ENCODE peak calls at places on chromosomes 5 and 9, in six cellular contexts. One of them, this sample, is unnamed.
A peak's percentile ranks its signal among the peaks of the same experiment; 100 is the strongest.

GRCh38 chr9:123399803-123400378 is 43.9 kb downstream of the CRB2 start:
- DNase-seq in NCI-H1048: no peak
- DNase-seq in MM.1S: no peak
- DNase-seq in SK-MEL-5: peak; percentile 57
- DNase-seq in GM12865: peak; percentile 28
- DNase-seq in activated gamma-delta T cell: no peak
- DNase-seq in this sample: no peak

GRCh38 chr9:98502311-98502975 is 206.3 kb downstream of the GABBR2 start:
- DNase-seq in NCI-H1048: no peak
- DNase-seq in MM.1S: no peak
- DNase-seq in SK-MEL-5: no peak
- DNase-seq in GM12865: no peak
- DNase-seq in activated gamma-delta T cell: no peak
- DNase-seq in this sample: no peak

GRCh38 chr9:125747765-125748510 is 765 bp downstream of the PBX3 start:
- DNase-seq in NCI-H1048: no peak
- DNase-seq in MM.1S: peak; percentile 50
- DNase-seq in SK-MEL-5: peak; percentile 13
- DNase-seq in GM12865: peak; percentile 56
- DNase-seq in activated gamma-delta T cell: peak; percentile 28
- DNase-seq in this sample: peak; percentile 70

GRCh38 chr9:116152390-116152789 is 1.2 kb upstream of the PAPPA start:
- DNase-seq in NCI-H1048: no peak
- DNase-seq in MM.1S: peak; percentile 29
- DNase-seq in SK-MEL-5: peak; percentile 52
- DNase-seq in GM12865: no peak
- DNase-seq in activated gamma-delta T cell: no peak
- DNase-seq in this sample: no peak

GRCh38 chr5:77958642-77959315 is 182.6 kb upstream of the TBCA start:
- DNase-seq in NCI-H1048: no peak
- DNase-seq in MM.1S: no peak
- DNase-seq in SK-MEL-5: no peak
- DNase-seq in GM12865: no peak
- DNase-seq in activated gamma-delta T cell: no peak
- DNase-seq in this sample: no peak

GRCh38 chr5:35029333-35029732 is 18.4 kb downstream of the AGXT2 start:
- DNase-seq in NCI-H1048: no peak
- DNase-seq in MM.1S: no peak
- DNase-seq in SK-MEL-5: no peak
- DNase-seq in GM12865: no peak
- DNase-seq in activated gamma-delta T cell: no peak
- DNase-seq in this sample: no peak

GRCh38 chr9:74496819-74497749 is at the start of gene RORB:
- DNase-seq in NCI-H1048: peak; percentile 82
- DNase-seq in MM.1S: peak; percentile 81
- DNase-seq in SK-MEL-5: peak; percentile 57
- DNase-seq in GM12865: peak; percentile 67
- DNase-seq in activated gamma-delta T cell: no peak
- DNase-seq in this sample: peak; percentile 84

GRCh38 chr9:90458485-90458884 is 184.1 kb downstream of the DIRAS2 start:
- DNase-seq in NCI-H1048: no peak
- DNase-seq in MM.1S: peak; percentile 19
- DNase-seq in SK-MEL-5: peak; percentile 6
- DNase-seq in GM12865: no peak
- DNase-seq in activated gamma-delta T cell: no peak
- DNase-seq in this sample: no peak

GRCh38 chr5:912356-913091 is 19.8 kb downstream of the TRIP13 start:
- DNase-seq in NCI-H1048: no peak
- DNase-seq in MM.1S: no peak
- DNase-seq in SK-MEL-5: peak; percentile 90
- DNase-seq in GM12865: no peak
- DNase-seq in activated gamma-delta T cell: no peak
- DNase-seq in this sample: no peak

GRCh38 chr5:115150512-115150911 is 19.2 kb downstream of the TRIM36 start:
- DNase-seq in NCI-H1048: no peak
- DNase-seq in MM.1S: no peak
- DNase-seq in SK-MEL-5: no peak
- DNase-seq in GM12865: no peak
- DNase-seq in activated gamma-delta T cell: no peak
- DNase-seq in this sample: no peak

GRCh38 chr5:168299372-168299771 is 7.9 kb downstream of the WWC1 start:
- DNase-seq in NCI-H1048: no peak
- DNase-seq in MM.1S: no peak
- DNase-seq in SK-MEL-5: no peak
- DNase-seq in GM12865: no peak
- DNase-seq in activated gamma-delta T cell: no peak
- DNase-seq in this sample: no peak

GRCh38 chr9:111284703-111285102 is 45.3 kb downstream of the OR2K2 start:
- DNase-seq in NCI-H1048: no peak
- DNase-seq in MM.1S: no peak
- DNase-seq in SK-MEL-5: no peak
- DNase-seq in GM12865: peak; percentile 33
- DNase-seq in activated gamma-delta T cell: no peak
- DNase-seq in this sample: no peak

GRCh38 chr9:32918628-32919027 is 82.8 kb downstream of the APTX start:
- DNase-seq in NCI-H1048: no peak
- DNase-seq in MM.1S: no peak
- DNase-seq in SK-MEL-5: no peak
- DNase-seq in GM12865: no peak
- DNase-seq in activated gamma-delta T cell: no peak
- DNase-seq in this sample: no peak

GRCh38 chr5:177366528-177367322 is 9.0 kb downstream of the RGS14 start:
- DNase-seq in NCI-H1048: peak; percentile 71
- DNase-seq in MM.1S: no peak
- DNase-seq in SK-MEL-5: no peak
- DNase-seq in GM12865: no peak
- DNase-seq in activated gamma-delta T cell: no peak
- DNase-seq in this sample: peak; percentile 96

GRCh38 chr9:116027511-116027910 is 126.1 kb upstream of the PAPPA start:
- DNase-seq in NCI-H1048: no peak
- DNase-seq in MM.1S: no peak
- DNase-seq in SK-MEL-5: peak; percentile 60
- DNase-seq in GM12865: no peak
- DNase-seq in activated gamma-delta T cell: no peak
- DNase-seq in this sample: no peak

GRCh38 chr9:137492464-137493162 is 33.5 kb upstream of the NSMF start:
- DNase-seq in NCI-H1048: peak; percentile 45
- DNase-seq in MM.1S: peak; percentile 29
- DNase-seq in SK-MEL-5: peak; percentile 39
- DNase-seq in GM12865: peak; percentile 26
- DNase-seq in activated gamma-delta T cell: no peak
- DNase-seq in this sample: no peak

GRCh38 chr5:15601274-15601673 is 101.3 kb downstream of the FBXL7 start:
- DNase-seq in NCI-H1048: no peak
- DNase-seq in MM.1S: no peak
- DNase-seq in SK-MEL-5: peak; percentile 24
- DNase-seq in GM12865: no peak
- DNase-seq in activated gamma-delta T cell: no peak
- DNase-seq in this sample: no peak

GRCh38 chr5:14257995-14258403 is 114.9 kb downstream of the TRIO start:
- DNase-seq in NCI-H1048: no peak
- DNase-seq in MM.1S: no peak
- DNase-seq in SK-MEL-5: no peak
- DNase-seq in GM12865: peak; percentile 86
- DNase-seq in activated gamma-delta T cell: no peak
- DNase-seq in this sample: no peak

GRCh38 chr5:142587354-142587965 is 98.4 kb downstream of the FGF1 start:
- DNase-seq in NCI-H1048: no peak
- DNase-seq in MM.1S: peak; percentile 42
- DNase-seq in SK-MEL-5: peak; percentile 66
- DNase-seq in GM12865: peak; percentile 40
- DNase-seq in activated gamma-delta T cell: no peak
- DNase-seq in this sample: no peak

GRCh38 chr5:141875795-141876627 is 2.2 kb downstream of the PCDH1 start:
- DNase-seq in NCI-H1048: no peak
- DNase-seq in MM.1S: no peak
- DNase-seq in SK-MEL-5: no peak
- DNase-seq in GM12865: no peak
- DNase-seq in activated gamma-delta T cell: peak; percentile 16
- DNase-seq in this sample: peak; percentile 78

GRCh38 chr9:38621434-38622082 is 1.2 kb upstream of the ANKRD18A start:
- DNase-seq in NCI-H1048: no peak
- DNase-seq in MM.1S: peak; percentile 62
- DNase-seq in SK-MEL-5: no peak
- DNase-seq in GM12865: no peak
- DNase-seq in activated gamma-delta T cell: no peak
- DNase-seq in this sample: no peak

GRCh38 chr5:1720396-1721110 is 79.1 kb downstream of the MRPL36 start:
- DNase-seq in NCI-H1048: no peak
- DNase-seq in MM.1S: no peak
- DNase-seq in SK-MEL-5: no peak
- DNase-seq in GM12865: no peak
- DNase-seq in activated gamma-delta T cell: no peak
- DNase-seq in this sample: no peak

GRCh38 chr5:68883441-68883840 is 210.4 kb upstream of the SLC30A5 start:
- DNase-seq in NCI-H1048: no peak
- DNase-seq in MM.1S: no peak
- DNase-seq in SK-MEL-5: no peak
- DNase-seq in GM12865: no peak
- DNase-seq in activated gamma-delta T cell: no peak
- DNase-seq in this sample: no peak

GRCh38 chr9:115300896-115301295 is 182.9 kb upstream of the TNC start:
- DNase-seq in NCI-H1048: no peak
- DNase-seq in MM.1S: no peak
- DNase-seq in SK-MEL-5: no peak
- DNase-seq in GM12865: no peak
- DNase-seq in activated gamma-delta T cell: no peak
- DNase-seq in this sample: no peak

GRCh38 chr9:130579738-130580463 is 524 bp downstream of the FUBP3 start:
- DNase-seq in NCI-H1048: no peak
- DNase-seq in MM.1S: peak; percentile 8
- DNase-seq in SK-MEL-5: no peak
- DNase-seq in GM12865: no peak
- DNase-seq in activated gamma-delta T cell: no peak
- DNase-seq in this sample: no peak

GRCh38 chr5:174920906-174921550 is 196.6 kb downstream of the MSX2 start:
- DNase-seq in NCI-H1048: no peak
- DNase-seq in MM.1S: no peak
- DNase-seq in SK-MEL-5: no peak
- DNase-seq in GM12865: no peak
- DNase-seq in activated gamma-delta T cell: no peak
- DNase-seq in this sample: no peak

GRCh38 chr9:115847245-115847644 is 306.3 kb upstream of the PAPPA start:
- DNase-seq in NCI-H1048: no peak
- DNase-seq in MM.1S: no peak
- DNase-seq in SK-MEL-5: no peak
- DNase-seq in GM12865: no peak
- DNase-seq in activated gamma-delta T cell: no peak
- DNase-seq in this sample: no peak

GRCh38 chr5:79672392-79672791 is 17.2 kb upstream of the CMYA5 start:
- DNase-seq in NCI-H1048: no peak
- DNase-seq in MM.1S: no peak
- DNase-seq in SK-MEL-5: no peak
- DNase-seq in GM12865: no peak
- DNase-seq in activated gamma-delta T cell: no peak
- DNase-seq in this sample: no peak

GRCh38 chr5:15014809-15015208 is 143.2 kb upstream of the ANKH start:
- DNase-seq in NCI-H1048: no peak
- DNase-seq in MM.1S: no peak
- DNase-seq in SK-MEL-5: no peak
- DNase-seq in GM12865: no peak
- DNase-seq in activated gamma-delta T cell: no peak
- DNase-seq in this sample: no peak

GRCh38 chr5:34923694-34924461 is 5.5 kb upstream of the DNAJC21 start:
- DNase-seq in NCI-H1048: no peak
- DNase-seq in MM.1S: no peak
- DNase-seq in SK-MEL-5: peak; percentile 60
- DNase-seq in GM12865: peak; percentile 48
- DNase-seq in activated gamma-delta T cell: no peak
- DNase-seq in this sample: no peak

GRCh38 chr5:100840364-100840763 is 62.7 kb downstream of the ST8SIA4 start:
- DNase-seq in NCI-H1048: no peak
- DNase-seq in MM.1S: no peak
- DNase-seq in SK-MEL-5: peak; percentile 95
- DNase-seq in GM12865: peak; percentile 85
- DNase-seq in activated gamma-delta T cell: no peak
- DNase-seq in this sample: no peak

GRCh38 chr5:151787817-151788216 is 16.1 kb downstream of the G3BP1 start:
- DNase-seq in NCI-H1048: no peak
- DNase-seq in MM.1S: no peak
- DNase-seq in SK-MEL-5: no peak
- DNase-seq in GM12865: no peak
- DNase-seq in activated gamma-delta T cell: no peak
- DNase-seq in this sample: no peak

GRCh38 chr5:65883461-65883860 is 42.9 kb upstream of the ERBIN start:
- DNase-seq in NCI-H1048: no peak
- DNase-seq in MM.1S: no peak
- DNase-seq in SK-MEL-5: no peak
- DNase-seq in GM12865: no peak
- DNase-seq in activated gamma-delta T cell: no peak
- DNase-seq in this sample: no peak

GRCh38 chr5:78235289-78235688 is 59.2 kb downstream of the AP3B1 start:
- DNase-seq in NCI-H1048: no peak
- DNase-seq in MM.1S: no peak
- DNase-seq in SK-MEL-5: no peak
- DNase-seq in GM12865: no peak
- DNase-seq in activated gamma-delta T cell: no peak
- DNase-seq in this sample: no peak

This sample was measured in aorta.